ENCODE peak calls at places on chromosome 14, in ten cellular contexts. X is NCI-H1105 treated with DMSO at 0.1 percent for 48 hours, N is NCI-H1436, D is progenitor cell of endocrine pancreas, K is LoVo, U is substantia nigra, R is cardiac muscle cell, L is T-helper 17 cell, Q is SW480, P is KBM-7. C is an unnamed sample.

GRCh38 chr14:73741386-73741875 is 27.2 kb upstream of the PNMA1 start:
- DNase-seq in X (no peak), N (no peak), D (no peak), K (peak; percentile 71), U (peak; percentile 50), R (no peak), L (no peak), Q (peak; percentile 81), P (peak; percentile 97), C (peak; percentile 69)

GRCh38 chr14:97602438-97603117 is 805.4 kb downstream of the VRK1 start:
- DNase-seq in X (no peak), N (no peak), D (no peak), K (no peak), U (no peak), R (no peak), L (peak; percentile 66), Q (no peak), P (no peak), C (no peak)

GRCh38 chr14:32896979-32897723 is 41.5 kb upstream of the NPAS3 start:
- DNase-seq in X (no peak), N (no peak), D (no peak), K (peak; percentile 36), U (no peak), R (no peak), L (no peak), Q (peak; percentile 35), P (no peak), C (no peak)

GRCh38 chr14:19823178-19823577 is 19.6 kb downstream of the OR4N2 start:
- DNase-seq in X (no peak), N (no peak), D (no peak), K (no peak), U (no peak), R (no peak), L (no peak), Q (no peak), P (no peak), C (no peak)

GRCh38 chr14:36194645-36195044 is 18.1 kb upstream of the PTCSC3 start:
- DNase-seq in X (peak; percentile 89), N (peak; percentile 87), D (no peak), K (no peak), U (no peak), R (no peak), L (no peak), Q (no peak), P (no peak), C (peak; percentile 83)

GRCh38 chr14:21233457-21234076 is 35.7 kb downstream of the HNRNPC start:
- DNase-seq in X (no peak), N (peak; percentile 13), D (no peak), K (no peak), U (no peak), R (no peak), L (no peak), Q (no peak), P (no peak), C (no peak)

GRCh38 chr14:58488550-58488949 is 61.0 kb downstream of the KIAA0586 start:
- DNase-seq in X (no peak), N (no peak), D (no peak), K (no peak), U (no peak), R (no peak), L (no peak), Q (no peak), P (peak; percentile 44), C (no peak)

GRCh38 chr14:76761849-76762616 is 765 bp downstream of the VASH1 start:
- DNase-seq in X (peak; percentile 62), N (no peak), D (no peak), K (no peak), U (peak; percentile 76), R (no peak), L (no peak), Q (no peak), P (no peak), C (no peak)

GRCh38 chr14:99873653-99874052 is 80.4 kb downstream of the EML1 start:
- DNase-seq in X (no peak), N (no peak), D (no peak), K (no peak), U (no peak), R (no peak), L (no peak), Q (no peak), P (no peak), C (no peak)

GRCh38 chr14:101476931-101477553 is 84.3 kb upstream of the DIO3 start:
- DNase-seq in X (peak; percentile 9), N (peak; percentile 41), D (peak; percentile 53), K (no peak), U (no peak), R (peak; percentile 63), L (no peak), Q (peak; percentile 75), P (no peak), C (peak; percentile 98)

GRCh38 chr14:93033983-93034670 is 81.6 kb downstream of the ITPK1 start:
- DNase-seq in X (no peak), N (peak; percentile 47), D (no peak), K (no peak), U (peak; percentile 72), R (peak; percentile 51), L (no peak), Q (no peak), P (peak; percentile 32), C (no peak)

GRCh38 chr14:61562321-61563161 is 132.8 kb upstream of the HIF1A start:
- DNase-seq in X (no peak), N (no peak), D (no peak), K (peak; percentile 44), U (no peak), R (no peak), L (no peak), Q (peak; percentile 92), P (no peak), C (no peak)

GRCh38 chr14:67269338-67270060 is 28.3 kb downstream of the PALS1 start:
- DNase-seq in X (no peak), N (no peak), D (no peak), K (no peak), U (no peak), R (peak; percentile 59), L (no peak), Q (no peak), P (no peak), C (no peak)

GRCh38 chr14:93096923-93097322 is 18.8 kb downstream of the ITPK1 start:
- DNase-seq in X (peak; percentile 49), N (no peak), D (no peak), K (no peak), U (no peak), R (no peak), L (no peak), Q (no peak), P (no peak), C (no peak)